ENCODE peak calls at places on chromosomes 4 and X, in five cellular contexts. One of them, this sample, is unnamed.

GRCh38 chr4:176920694-176921093 is 128.0 kb upstream of the VEGFC start:
- DNase-seq in H1: no peak
- DNase-seq in WTC11: no peak
- DNase-seq in K562: no peak
- DNase-seq in HepG2: no peak
- DNase-seq in this sample: no peak

GRCh38 chr4:89752932-89753598 is 83.9 kb downstream of the SNCA start:
- DNase-seq in WTC11: no peak
- DNase-seq in H1: no peak
- DNase-seq in K562: no peak
- DNase-seq in HepG2: no peak
- DNase-seq in this sample: no peak

GRCh38 chr4:80097395-80098177 is 24.6 kb upstream of the ANTXR2 start:
- DNase-seq in HepG2: no peak
- DNase-seq in K562: no peak
- DNase-seq in WTC11: no peak
- DNase-seq in H1: no peak
- DNase-seq in this sample: no peak

GRCh38 chr4:161448550-161449180 is 715.1 kb downstream of the FSTL5 start:
- DNase-seq in WTC11: no peak
- DNase-seq in K562: no peak
- DNase-seq in H1: no peak
- DNase-seq in HepG2: no peak
- DNase-seq in this sample: no peak

GRCh38 chrX:51874123-51874522 is 19.3 kb upstream of the MAGED1 start:
- DNase-seq in WTC11: no peak
- DNase-seq in H1: no peak
- DNase-seq in HepG2: no peak
- DNase-seq in K562: no peak
- DNase-seq in this sample: no peak

GRCh38 chrX:101931104-101931493 is 728 bp downstream of the ZMAT1 start:
- DNase-seq in WTC11: no peak
- DNase-seq in K562: no peak
- DNase-seq in HepG2: no peak
- DNase-seq in H1: no peak
- DNase-seq in this sample: peak; percentile 44

GRCh38 chrX:25052798-25053534 is 37.2 kb upstream of the ARX start:
- DNase-seq in HepG2: no peak
- DNase-seq in WTC11: no peak
- DNase-seq in H1: no peak
- DNase-seq in K562: no peak
- DNase-seq in this sample: peak; percentile 21

GRCh38 chr4:57190651-57191481 is 80.7 kb upstream of the IGFBP7 start:
- DNase-seq in H1: peak; percentile 88
- DNase-seq in K562: peak; percentile 70
- DNase-seq in HepG2: peak; percentile 18
- DNase-seq in WTC11: peak; percentile 78
- DNase-seq in this sample: peak; percentile 89

GRCh38 chr4:68240618-68241017 is 4.9 kb downstream of the TMPRSS11B start:
- DNase-seq in HepG2: no peak
- DNase-seq in K562: no peak
- DNase-seq in H1: no peak
- DNase-seq in WTC11: no peak
- DNase-seq in this sample: no peak

GRCh38 chr4:99043346-99043745 is 45.2 kb downstream of the ADH5 start:
- DNase-seq in H1: no peak
- DNase-seq in WTC11: no peak
- DNase-seq in HepG2: no peak
- DNase-seq in K562: no peak
- DNase-seq in this sample: no peak

GRCh38 chr4:187504974-187505797 is 490.4 kb upstream of the ZFP42 start:
- DNase-seq in HepG2: no peak
- DNase-seq in WTC11: no peak
- DNase-seq in H1: peak; percentile 45
- DNase-seq in K562: no peak
- DNase-seq in this sample: peak; percentile 32

GRCh38 chrX:572490-573124 is 58.0 kb upstream of the SHOX start:
- DNase-seq in WTC11: no peak
- DNase-seq in K562: no peak
- DNase-seq in H1: peak; percentile 42
- DNase-seq in HepG2: no peak
- DNase-seq in this sample: no peak

GRCh38 chr4:151541438-151542071 is 132.6 kb downstream of the FHIP1A start:
- DNase-seq in H1: no peak
- DNase-seq in WTC11: no peak
- DNase-seq in HepG2: no peak
- DNase-seq in K562: no peak
- DNase-seq in this sample: no peak

GRCh38 chr4:52911684-52912294 is 49.7 kb downstream of the RASL11B start:
- DNase-seq in H1: peak; percentile 95
- DNase-seq in WTC11: peak; percentile 95
- DNase-seq in HepG2: peak; percentile 75
- DNase-seq in K562: peak; percentile 79
- DNase-seq in this sample: peak; percentile 96

GRCh38 chr4:3045500-3045850 is 28.9 kb downstream of the HTT-AS start:
- DNase-seq in WTC11: no peak
- DNase-seq in HepG2: no peak
- DNase-seq in K562: no peak
- DNase-seq in H1: no peak
- DNase-seq in this sample: no peak

GRCh38 chr4:117983541-117984451 is 50.5 kb upstream of the NDST3 start:
- DNase-seq in HepG2: no peak
- DNase-seq in WTC11: no peak
- DNase-seq in K562: no peak
- DNase-seq in H1: no peak
- DNase-seq in this sample: no peak
- TF ChIP-seq CREB1 in HepG2: no peak
- TF ChIP-seq CREB1 in WTC11: no peak
- TF ChIP-seq CREB1 in K562: no peak
- TF ChIP-seq CREB1 in H1: no peak
- TF ChIP-seq CREB1 in this sample: no peak

DNA sequence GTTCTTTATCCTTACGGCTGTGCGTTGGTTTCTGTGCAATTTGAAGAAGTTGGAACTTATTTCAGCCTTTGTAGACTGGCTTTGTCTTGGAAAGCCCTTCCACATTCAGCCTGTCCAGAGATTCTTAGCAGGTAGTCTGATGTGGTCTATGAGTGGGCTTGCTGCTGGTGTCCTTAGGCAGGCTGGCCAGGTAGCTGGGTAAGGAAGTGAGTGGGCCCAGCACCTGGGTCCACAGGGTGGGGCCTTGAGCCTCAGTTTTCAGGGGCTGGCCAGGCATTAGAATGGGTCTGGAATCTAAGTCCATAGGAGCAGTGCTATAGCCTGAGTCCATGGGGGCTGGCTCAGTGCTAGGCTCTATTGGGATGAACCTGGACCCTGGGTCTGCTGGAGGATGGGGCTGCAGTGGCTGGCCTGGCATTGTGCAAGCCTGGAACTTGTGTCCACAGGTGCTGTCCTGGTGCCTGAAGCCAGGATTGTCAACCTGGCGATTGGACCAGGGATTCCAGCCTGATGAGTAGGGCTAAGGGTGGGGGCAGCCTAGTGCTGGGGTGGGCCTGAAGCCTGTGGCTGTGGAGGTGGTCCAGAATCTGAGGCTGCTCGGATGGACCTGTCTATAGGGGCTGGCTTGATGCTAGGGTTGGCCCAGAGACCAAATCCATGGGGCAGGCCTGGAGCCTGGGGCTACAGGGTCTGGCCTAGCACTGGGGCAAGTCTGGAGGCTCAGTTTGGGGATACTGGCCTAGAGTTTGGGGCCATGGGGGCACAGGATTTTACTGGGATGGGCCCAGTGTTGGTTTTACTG is 152.5 kb downstream of the STAG2 start:
- DNase-seq in WTC11: no peak
- DNase-seq in H1: no peak
- DNase-seq in K562: no peak
- DNase-seq in HepG2: no peak
- DNase-seq in this sample: no peak
- TF ChIP-seq CREB1 in WTC11: no peak
- TF ChIP-seq CREB1 in H1: no peak
- TF ChIP-seq CREB1 in K562: no peak
- TF ChIP-seq CREB1 in HepG2: no peak
- TF ChIP-seq CREB1 in this sample: no peak

GRCh38 chr4:128225148-128225547 is 62.5 kb downstream of the PGRMC2 start:
- DNase-seq in K562: no peak
- DNase-seq in WTC11: no peak
- DNase-seq in H1: no peak
- DNase-seq in HepG2: no peak
- DNase-seq in this sample: no peak
- TF ChIP-seq CREB1 in K562: no peak
- TF ChIP-seq CREB1 in WTC11: no peak
- TF ChIP-seq CREB1 in H1: no peak
- TF ChIP-seq CREB1 in HepG2: no peak
- TF ChIP-seq CREB1 in this sample: no peak

GRCh38 chrX:40474205-40474626 is 106.6 kb upstream of the ATP6AP2 start:
- DNase-seq in K562: no peak
- DNase-seq in H1: peak; percentile 60
- DNase-seq in HepG2: peak; percentile 20
- DNase-seq in WTC11: peak; percentile 68
- DNase-seq in this sample: peak; percentile 85
- TF ChIP-seq CREB1 in K562: no peak
- TF ChIP-seq CREB1 in H1: peak; percentile 72
- TF ChIP-seq CREB1 in HepG2: no peak
- TF ChIP-seq CREB1 in WTC11: no peak
- TF ChIP-seq CREB1 in this sample: peak; percentile 66

GRCh38 chr4:6699903-6700302 is 6.2 kb downstream of the S100P start:
- DNase-seq in HepG2: no peak
- DNase-seq in H1: no peak
- DNase-seq in WTC11: no peak
- DNase-seq in K562: no peak
- DNase-seq in this sample: no peak
- TF ChIP-seq CREB1 in HepG2: no peak
- TF ChIP-seq CREB1 in H1: no peak
- TF ChIP-seq CREB1 in WTC11: no peak
- TF ChIP-seq CREB1 in K562: no peak
- TF ChIP-seq CREB1 in this sample: no peak

GRCh38 chr4:96916731-96917130 is 1076.8 kb downstream of the PDHA2 start:
- DNase-seq in WTC11: peak; percentile 50
- DNase-seq in K562: no peak
- DNase-seq in HepG2: no peak
- DNase-seq in H1: no peak
- DNase-seq in this sample: peak; percentile 44
- TF ChIP-seq CREB1 in WTC11: no peak
- TF ChIP-seq CREB1 in K562: no peak
- TF ChIP-seq CREB1 in HepG2: no peak
- TF ChIP-seq CREB1 in H1: no peak
- TF ChIP-seq CREB1 in this sample: no peak

DNA sequence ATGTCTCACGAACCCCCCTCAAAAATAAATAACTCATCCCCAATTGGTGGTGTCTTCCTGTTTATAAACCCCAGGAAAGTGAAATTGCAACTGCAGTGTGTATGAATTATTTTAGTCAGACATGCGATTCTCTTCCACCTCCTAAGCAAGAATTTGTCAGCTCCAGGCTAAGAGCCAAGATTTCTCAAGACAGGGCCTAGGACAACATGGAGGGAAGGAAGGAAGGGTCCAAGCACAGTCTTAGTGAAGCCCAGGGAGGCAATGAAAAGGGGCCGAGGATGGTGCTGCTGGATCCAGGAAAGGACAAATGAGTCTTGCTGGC is 20.0 kb downstream of the SH3KBP1 start:
- DNase-seq in K562: no peak
- DNase-seq in H1: no peak
- DNase-seq in WTC11: no peak
- DNase-seq in HepG2: no peak
- DNase-seq in this sample: no peak
- TF ChIP-seq CREB1 in K562: no peak
- TF ChIP-seq CREB1 in H1: no peak
- TF ChIP-seq CREB1 in WTC11: no peak
- TF ChIP-seq CREB1 in HepG2: no peak
- TF ChIP-seq CREB1 in this sample: no peak

This sample was measured in GM23338.